ENCODE peak calls at places on chromosomes 3 and 15, in seven cellular contexts. V is GM10248, E is left ventricle myocardium inferior, X is cardiac muscle cell, O is neural crest cell, F is keratinocyte, Z is upper lobe of right lung. G is an unnamed sample.

GRCh38 chr3:150607267-150608065 is 4.3 kb downstream of the SELENOT start:
- DNase-seq in X (peak; percentile 31), Z (no peak), F (no peak), O (no peak), E (no peak), V (no peak), G (peak; percentile 53)

GRCh38 chr15:85164841-85165466 is 183.3 kb downstream of the PDE8A start:
- DNase-seq in V (no peak), X (no peak), Z (no peak), F (no peak), O (no peak), E (no peak), G (no peak)

GRCh38 chr3:102466001-102466400 is 31.2 kb downstream of the ZPLD1 start:
- DNase-seq in Z (no peak), X (peak; percentile 19), O (no peak), E (no peak), V (no peak), F (no peak), G (no peak)

GRCh38 chr15:72554471-72555425 is 80.6 kb downstream of the ARIH1 start:
- DNase-seq in V (no peak), X (no peak), Z (no peak), E (no peak), F (peak; percentile 11), O (no peak), G (peak; percentile 36)

GRCh38 chr3:78258798-78259197 is 1218.9 kb downstream of the ROBO2 start:
- DNase-seq in O (no peak), V (no peak), Z (no peak), F (no peak), E (no peak), X (no peak), G (no peak)

GRCh38 chr3:10937141-10937825 is 55.3 kb upstream of the SLC6A1 start:
- DNase-seq in F (no peak), E (no peak), Z (peak; percentile 36), O (no peak), V (no peak), X (no peak), G (no peak)

GRCh38 chr3:25493786-25494185 is 65.7 kb downstream of the RARB start:
- DNase-seq in F (no peak), Z (no peak), O (no peak), V (no peak), X (no peak), E (no peak), G (no peak)

GRCh38 chr3:197302696-197303341 is 4.4 kb upstream of the DLG1 start:
- DNase-seq in F (no peak), Z (no peak), O (no peak), V (no peak), X (no peak), E (no peak), G (no peak)

GRCh38 chr3:192570757-192571156 is 156.6 kb downstream of the FGF12 start:
- DNase-seq in V (no peak), F (no peak), X (no peak), Z (no peak), E (no peak), O (no peak), G (no peak)

GRCh38 chr3:147355104-147355854 is 51.1 kb downstream of the ZIC4 start:
- DNase-seq in V (no peak), Z (no peak), F (no peak), X (no peak), E (no peak), O (no peak), G (no peak)

GRCh38 chr15:65612616-65612946 is 1.6 kb upstream of the INTS14 start:
- DNase-seq in Z (no peak), E (no peak), O (no peak), V (no peak), X (no peak), F (no peak), G (no peak)

GRCh38 chr3:161252143-161252542 is 31.0 kb downstream of the NMD3 start:
- DNase-seq in F (no peak), Z (no peak), O (no peak), E (no peak), V (no peak), X (no peak), G (no peak)

GRCh38 chr3:33887478-33887877 is 89.0 kb downstream of the PDCD6IP start:
- DNase-seq in Z (no peak), E (no peak), X (no peak), F (no peak), O (no peak), V (no peak), G (no peak)

GRCh38 chr15:78325092-78325843 is 14.9 kb upstream of the CRABP1 start:
- DNase-seq in F (no peak), X (no peak), V (no peak), O (no peak), Z (no peak), E (no peak), G (no peak)

GRCh38 chr3:14141602-14142315 is 16.9 kb downstream of the TMEM43 start:
- DNase-seq in O (no peak), X (peak; percentile 21), F (no peak), E (peak; percentile 49), V (no peak), Z (no peak), G (no peak)

GRCh38 chr3:126146525-126147146 is 33.8 kb downstream of the ALDH1L1 start:
- DNase-seq in F (no peak), Z (no peak), X (no peak), O (peak; percentile 0), E (no peak), V (no peak), G (no peak)

GRCh38 chr3:112134335-112135124 is 1.5 kb upstream of the GCSAM start:
- DNase-seq in Z (no peak), O (no peak), X (no peak), F (no peak), E (no peak), V (no peak), G (peak; percentile 72)

GRCh38 chr3:52085883-52086282 is 29.5 kb upstream of the DUSP7 start:
- DNase-seq in X (no peak), E (no peak), V (no peak), O (no peak), Z (peak; percentile 58), F (no peak), G (no peak)

GRCh38 chr3:119604878-119605277 is 7.2 kb downstream of the PLA1A start:
- DNase-seq in F (no peak), E (no peak), O (no peak), X (no peak), Z (no peak), V (no peak), G (no peak)

GRCh38 chr15:41017051-41017735 is 63.9 kb downstream of the CHAC1 start:
- DNase-seq in E (no peak), X (no peak), F (no peak), Z (no peak), V (no peak), O (no peak), G (no peak)

GRCh38 chr15:69853572-69853971 is 244.1 kb downstream of the TLE3 start:
- DNase-seq in Z (no peak), E (no peak), V (no peak), O (no peak), X (peak; percentile 24), F (no peak), G (no peak)

GRCh38 chr15:79678032-79678701 is 218.6 kb downstream of the MTHFS start:
- DNase-seq in X (no peak), F (no peak), O (no peak), Z (no peak), E (no peak), V (no peak), G (no peak)

GRCh38 chr15:79673416-79674123 is 223.2 kb downstream of the MTHFS start:
- DNase-seq in O (no peak), E (no peak), Z (no peak), V (peak; percentile 64), X (no peak), F (no peak), G (peak; percentile 76)

GRCh38 chr15:79675982-79676381 is 220.8 kb downstream of the MTHFS start:
- DNase-seq in X (no peak), Z (no peak), F (no peak), O (no peak), V (no peak), E (no peak), G (no peak)

GRCh38 chr15:79676621-79677020 is 220.2 kb downstream of the MTHFS start:
- DNase-seq in E (no peak), O (no peak), F (no peak), Z (no peak), V (no peak), X (no peak), G (no peak)

GRCh38 chr15:79674124-79674465 is 222.7 kb downstream of the MTHFS start:
- DNase-seq in V (no peak), F (no peak), Z (no peak), O (no peak), E (no peak), X (no peak), G (no peak)
- TF ChIP-seq CTCF in V (no peak), F (no peak), Z (no peak), O (no peak), E (no peak), X (no peak), G (no peak)

DNA sequence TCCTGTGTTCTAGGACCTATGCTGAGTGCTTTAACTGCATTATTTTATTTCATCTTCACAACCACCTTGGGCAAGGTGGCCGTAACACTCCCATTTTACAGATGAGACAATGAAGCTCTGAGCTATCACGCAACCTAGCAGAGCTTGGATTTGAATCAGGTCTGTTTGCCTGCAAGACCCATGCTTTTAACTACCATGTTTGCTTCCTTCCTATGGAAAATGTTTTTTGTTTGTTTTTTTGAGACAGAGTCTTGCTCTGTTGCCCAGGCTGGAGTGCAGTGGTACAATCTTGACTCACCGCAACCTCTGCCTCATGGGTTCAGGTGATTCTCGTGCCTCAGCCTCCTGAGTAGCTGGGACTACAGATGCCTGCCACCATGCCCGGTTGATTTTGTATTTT is 24.7 kb upstream of the HERC1 start:
- DNase-seq in V (no peak), X (no peak), F (no peak), E (no peak), Z (no peak), O (no peak), G (no peak)
- TF ChIP-seq CTCF in V (no peak), X (no peak), F (no peak), E (no peak), Z (no peak), O (no peak), G (no peak)

DNA sequence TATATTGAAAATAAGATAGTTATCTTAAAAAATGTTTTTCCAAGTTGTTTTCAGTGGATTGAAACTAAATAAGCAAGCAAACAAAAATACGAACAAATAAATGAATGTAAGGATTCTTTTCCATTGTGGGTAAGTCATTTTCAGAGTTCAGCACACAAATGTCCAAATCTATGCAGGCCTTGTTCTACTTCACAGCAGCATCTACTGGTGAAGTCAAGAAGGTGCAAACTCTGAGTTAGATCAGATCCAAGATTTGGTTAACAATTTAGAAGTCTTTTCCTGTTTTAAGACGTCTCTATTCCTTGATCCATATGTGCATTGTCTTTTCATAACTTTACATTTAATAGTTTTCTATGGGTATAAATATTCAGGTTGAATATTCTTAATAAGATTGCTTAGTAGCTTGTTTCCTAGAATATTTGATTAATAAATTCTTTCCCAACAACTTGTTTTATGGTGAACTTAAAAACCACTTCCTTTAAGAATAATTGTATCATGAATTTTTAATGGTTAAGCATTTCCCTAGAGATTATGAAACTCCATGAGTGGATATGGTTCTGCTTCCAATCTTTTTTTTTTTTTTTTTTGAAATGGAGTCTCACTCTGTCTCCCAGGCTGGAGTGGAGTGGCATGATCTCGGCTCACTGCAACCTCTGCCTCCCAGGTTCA is 10.5 kb downstream of the PTX3 start:
- DNase-seq in F (no peak), O (no peak), E (no peak), Z (no peak), V (no peak), X (no peak), G (no peak)
- TF ChIP-seq CTCF in F (peak; percentile 75), O (peak; percentile 60), E (peak; percentile 48), Z (peak; percentile 50), V (no peak), X (peak; percentile 75), G (no peak)

GRCh38 chr3:195352895-195353488 is 82.0 kb upstream of the XXYLT1 start:
- DNase-seq in V (no peak), F (peak; percentile 26), X (no peak), Z (no peak), O (no peak), E (no peak), G (no peak)
- TF ChIP-seq CTCF in V (no peak), F (no peak), X (no peak), Z (no peak), O (no peak), E (no peak), G (no peak)

G was measured in GM12865.